ENCODE peak calls at places on chromosomes 4 and X, in five cellular contexts. W is HepG2, M is upper lobe of left lung, Z is stomach, I is transverse colon. N is an unnamed sample.

GRCh38 chrX:54540289-54540688 is 10.3 kb downstream of the GNL3L start:
- DNase-seq in Z (no peak), I (no peak), M (no peak), W (no peak), N (no peak)

GRCh38 chr4:1967512-1968149 is 41.1 kb downstream of the NELFA start:
- DNase-seq in M (no peak), Z (no peak), W (no peak), I (no peak), N (no peak)

GRCh38 chr4:173516621-173517612 is 13.1 kb downstream of the HAND2 start:
- DNase-seq in I (no peak), M (no peak), Z (no peak), W (no peak), N (peak; percentile 83)

GRCh38 chr4:184400375-184400870 is 73.9 kb downstream of the IRF2 start:
- DNase-seq in W (no peak), Z (no peak), I (no peak), M (no peak), N (no peak)

GRCh38 chr4:48139688-48140087 is 5.6 kb upstream of the TXK start:
- DNase-seq in I (no peak), M (no peak), Z (no peak), W (no peak), N (no peak)

GRCh38 chr4:170398228-170398627 is 308.5 kb upstream of the AADAT start:
- DNase-seq in Z (no peak), M (no peak), I (no peak), W (no peak), N (no peak)

GRCh38 chrX:9880237-9880636 is 86.9 kb upstream of the CLDN34 start:
- DNase-seq in Z (no peak), I (no peak), W (no peak), M (no peak), N (no peak)

GRCh38 chr4:143763587-143763986 is 63.1 kb upstream of the FREM3 start:
- DNase-seq in Z (no peak), M (no peak), I (no peak), W (no peak), N (no peak)

GRCh38 chr4:123545569-123546122 is 149.1 kb downstream of the SPRY1 start:
- DNase-seq in I (no peak), W (peak; percentile 43), Z (no peak), M (no peak), N (no peak)

GRCh38 chr4:109302366-109303140 is at the start of gene COL25A1:
- DNase-seq in I (peak; percentile 11), Z (peak; percentile 26), M (peak; percentile 69), W (no peak), N (peak; percentile 65)

GRCh38 chr4:84914686-84915395 is 51.6 kb downstream of the WDFY3 start:
- DNase-seq in W (no peak), Z (no peak), I (no peak), M (no peak), N (no peak)
- H3K27ac ChIP-seq in W (no peak overlapping the region), Z (no peak overlapping the region), I (no peak overlapping the region), M (no peak overlapping the region), N (no peak overlapping the region)

GRCh38 chr4:10239982-10240654 is 123.5 kb upstream of the WDR1 start:
- DNase-seq in Z (no peak), W (no peak), I (no peak), M (no peak), N (no peak)
- TF ChIP-seq POLR2AphosphoS5 in Z (no peak), W (no peak), I (no peak), M (no peak), N (no peak)

GRCh38 chr4:142406051-142406549 is 440.0 kb downstream of the INPP4B start:
- DNase-seq in W (no peak), M (no peak), I (no peak), Z (no peak), N (no peak)
- TF ChIP-seq EP300 in W (no peak), M (no peak), I (no peak), Z (no peak), N (no peak)

DNA sequence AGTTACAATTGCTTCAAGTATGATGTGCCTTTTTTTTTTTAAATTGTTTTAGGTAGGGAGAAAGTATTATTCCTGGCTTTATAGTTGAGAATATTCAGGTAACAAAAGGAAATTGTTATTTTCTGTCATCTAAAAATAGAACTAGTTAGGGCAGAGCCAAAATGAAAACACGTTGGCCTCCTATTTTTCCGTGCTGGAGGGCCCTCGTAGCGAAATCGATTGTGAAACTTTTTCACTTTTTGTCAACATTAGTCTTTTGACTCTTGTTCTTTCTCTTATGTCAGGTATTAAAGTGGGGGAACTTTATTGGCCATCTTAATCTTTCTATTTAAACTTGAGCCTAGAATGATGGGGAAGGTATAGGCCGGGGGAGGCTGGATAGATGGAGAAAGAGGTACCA is 104.9 kb downstream of the ARHGAP10 start:
- DNase-seq in Z (no peak), M (no peak), W (no peak), I (no peak), N (no peak)
- H3K27ac ChIP-seq in Z (peak overlapping the region; percentile 89), M (no peak overlapping the region), W (no peak overlapping the region), I (peak overlapping the region; percentile 67), N (peak overlapping the region; percentile 96)

DNA sequence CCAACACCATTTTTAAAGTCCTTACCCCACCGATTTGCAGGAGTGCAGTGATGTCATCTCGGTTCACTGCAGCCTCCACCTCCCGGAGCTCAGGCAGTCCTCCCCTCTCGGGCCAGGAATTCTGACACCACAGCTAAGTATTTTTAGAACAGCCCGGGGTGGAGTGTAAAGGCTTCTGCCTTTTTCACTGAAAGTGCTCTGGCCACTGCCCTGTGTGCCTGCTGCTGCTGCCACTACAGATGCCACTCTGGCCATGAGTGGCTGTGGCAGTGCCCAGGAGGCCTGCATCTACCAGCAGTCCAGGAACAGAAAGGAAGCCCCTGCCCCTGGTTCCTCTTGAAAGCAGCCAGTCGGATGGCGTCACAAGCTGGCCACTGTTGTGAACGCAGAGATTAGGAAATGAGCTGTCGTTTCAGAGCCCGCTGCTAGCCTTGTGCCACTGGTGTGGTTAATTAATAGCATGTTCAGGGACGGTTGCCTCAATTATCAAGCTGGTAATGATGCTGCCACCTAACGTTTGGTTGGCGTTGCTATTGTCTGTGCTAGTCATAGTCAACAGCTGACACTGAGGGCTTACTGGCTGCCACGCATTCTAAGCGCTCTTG is 23.6 kb upstream of the TBC1D14 start:
- DNase-seq in M (peak; percentile 86), W (no peak), Z (peak; percentile 49), I (no peak), N (peak; percentile 82)
- TF ChIP-seq POLR2AphosphoS5 in M (peak; percentile 16), W (no peak), Z (no peak), I (no peak), N (no peak)

DNA sequence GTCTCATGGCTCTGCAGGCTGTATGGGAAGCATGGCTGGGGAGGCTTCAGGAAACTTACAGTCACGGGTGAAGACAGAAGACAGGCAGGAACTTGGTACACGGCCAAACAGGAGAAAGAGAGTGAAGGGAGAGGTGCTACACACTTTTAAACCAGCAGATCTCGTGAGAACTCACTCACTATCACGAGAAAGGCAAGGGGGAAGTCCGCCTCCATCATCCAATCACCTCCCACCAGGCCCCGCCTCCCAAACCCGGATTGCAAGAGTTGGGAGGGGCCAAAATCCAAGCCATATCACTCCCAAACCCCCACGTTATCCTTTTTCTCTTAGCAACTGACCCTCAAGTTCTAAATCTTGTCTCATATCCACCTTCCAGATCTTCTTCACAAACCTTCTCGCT is 1710.5 kb upstream of the TENM3 start:
- DNase-seq in W (no peak), Z (no peak), I (no peak), M (no peak), N (no peak)
- TF ChIP-seq EP300 in W (no peak), Z (no peak), I (no peak), M (no peak), N (no peak)

GRCh38 chr4:88802585-88803285 is 105.1 kb upstream of the NAP1L5 start:
- DNase-seq in M (no peak), W (no peak), Z (no peak), I (no peak), N (no peak)

GRCh38 chr4:88804234-88804633 is 106.6 kb upstream of the NAP1L5 start:
- DNase-seq in M (no peak), W (no peak), I (no peak), Z (no peak), N (no peak)

GRCh38 chr4:88802138-88802537 is 104.5 kb upstream of the NAP1L5 start:
- DNase-seq in W (no peak), Z (no peak), I (no peak), M (no peak), N (no peak)

GRCh38 chr4:88799900-88800299 is 102.3 kb upstream of the NAP1L5 start:
- DNase-seq in W (no peak), M (no peak), I (no peak), Z (no peak), N (no peak)

DNA sequence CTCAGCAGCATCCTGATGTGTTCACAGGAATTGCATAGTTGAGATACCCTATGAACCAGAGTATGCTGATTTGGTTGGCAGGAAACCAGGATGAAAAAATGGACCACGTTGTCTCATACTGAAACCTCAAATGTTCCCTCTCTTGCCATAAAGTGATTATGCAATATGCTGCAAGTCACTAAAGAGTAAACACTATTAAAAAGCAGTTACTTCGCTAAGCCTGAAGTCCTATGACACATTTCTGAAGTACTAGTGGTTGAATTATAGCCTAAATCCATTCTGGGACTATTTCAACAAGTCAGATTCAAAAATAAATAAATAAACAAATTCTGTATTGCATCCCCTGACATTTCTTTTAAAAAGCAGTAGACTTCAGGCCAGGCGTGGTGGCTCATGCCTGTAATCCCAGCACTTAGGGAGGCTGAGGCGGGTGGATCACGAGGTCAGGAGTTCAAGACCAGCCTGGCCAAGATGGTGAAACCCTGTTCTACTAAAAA is 106.0 kb upstream of the NAP1L5 start:
- DNase-seq in Z (no peak), M (peak; percentile 62), W (no peak), I (peak; percentile 43), N (peak; percentile 72)
- H3K27ac ChIP-seq in Z (peak overlapping the region; percentile 63), M (peak overlapping the region; percentile 78), W (no peak overlapping the region), I (peak overlapping the region; percentile 64), N (peak overlapping the region; percentile 46)

DNA sequence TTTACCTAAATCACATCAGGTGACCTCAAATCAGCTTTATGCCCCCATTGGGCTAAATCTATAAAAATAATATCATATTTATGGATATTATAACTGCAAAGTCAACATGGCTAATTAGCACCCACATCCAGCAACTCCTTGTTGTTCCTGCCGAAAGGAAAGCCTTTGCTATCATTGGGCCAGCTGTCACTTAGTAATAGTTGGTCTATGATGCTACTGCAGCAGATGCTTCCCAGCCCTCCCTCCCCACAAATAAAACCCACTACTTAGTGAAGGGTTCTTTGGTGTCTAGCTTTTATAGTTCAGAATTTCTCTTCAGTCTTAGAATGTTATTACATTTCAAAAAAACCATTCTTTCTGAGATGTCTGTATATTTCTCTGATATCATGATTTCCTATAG is 116.9 kb upstream of the ENPEP start:
- DNase-seq in W (no peak), Z (no peak), I (no peak), M (no peak), N (no peak)
- TF ChIP-seq POLR2AphosphoS5 in W (no peak), Z (no peak), I (no peak), M (no peak), N (no peak)

GRCh38 chr4:77581724-77582123 is 23.9 kb upstream of the CXCL13 start:
- DNase-seq in I (no peak), Z (no peak), W (no peak), M (no peak), N (no peak)

GRCh38 chr4:77582716-77583115 is 22.9 kb upstream of the CXCL13 start:
- DNase-seq in M (no peak), I (no peak), Z (no peak), W (no peak), N (no peak)

GRCh38 chr4:77582151-77582550 is 23.5 kb upstream of the CXCL13 start:
- DNase-seq in Z (no peak), M (no peak), W (no peak), I (no peak), N (no peak)

GRCh38 chr4:77591532-77591931 is 14.1 kb upstream of the CXCL13 start:
- DNase-seq in I (no peak), Z (no peak), W (no peak), M (no peak), N (no peak)

GRCh38 chr4:77586953-77587383 is 18.7 kb upstream of the CXCL13 start:
- DNase-seq in I (peak; percentile 15), M (no peak), W (no peak), Z (no peak), N (no peak)
- TF ChIP-seq EP300 in I (no peak), M (no peak), W (no peak), Z (no peak), N (no peak)

N was measured in sigmoid colon.